ENCODE peak calls at places on chromosomes 2 and 18, in ten cellular contexts. Q, C, M, R, N, I, F, L, Y and E are unnamed samples.

GRCh38 chr2:129849559-129850160 is 129.8 kb upstream of the RAB6C start:
- DNase-seq in Q (peak), C (no peak), M (no peak), R (no peak), N (no peak), I (peak), F (no peak), L (peak), Y (no peak), E (no peak)

GRCh38 chr2:26786207-26787023 is 559 bp downstream of the CENPA start:
- DNase-seq in Q (no peak), C (no peak), M (peak), R (no peak), N (no peak), I (no peak), F (no peak), L (no peak), Y (no peak), E (no peak)

GRCh38 chr2:867296-867695 is 83.4 kb upstream of the SNTG2 start:
- DNase-seq in Q (no peak), C (no peak), M (no peak), R (no peak), N (no peak), I (no peak), F (no peak), L (no peak), Y (no peak), E (no peak)

GRCh38 chr2:228600265-228600664 is 418.8 kb upstream of the SPHKAP start:
- DNase-seq in Q (peak), C (no peak), M (no peak), R (no peak), N (no peak), I (peak), F (no peak), L (peak), Y (no peak), E (no peak)

GRCh38 chr2:63881208-63881607 is 39.5 kb downstream of the UGP2 start:
- DNase-seq in Q (no peak), C (peak), M (no peak), R (no peak), N (no peak), I (no peak), F (no peak), L (no peak), Y (no peak), E (no peak)

GRCh38 chr2:145277922-145278321 is 758.0 kb upstream of the ZEB2 start:
- DNase-seq in Q (peak), C (no peak), M (no peak), R (no peak), N (no peak), I (peak), F (no peak), L (peak), Y (no peak), E (no peak)

GRCh38 chr2:8418721-8419120 is 263.1 kb upstream of the ID2 start:
- DNase-seq in Q (no peak), C (no peak), M (no peak), R (no peak), N (no peak), I (peak), F (no peak), L (peak), Y (no peak), E (no peak)

GRCh38 chr18:43760010-43760409 is 482.7 kb upstream of the SYT4 start:
- DNase-seq in Q (no peak), C (no peak), M (no peak), R (no peak), N (no peak), I (no peak), F (no peak), L (no peak), Y (no peak), E (no peak)

GRCh38 chr2:172701250-172701649 is 34.4 kb upstream of the RAPGEF4 start:
- DNase-seq in Q (peak), C (no peak), M (no peak), R (no peak), N (no peak), I (peak), F (no peak), L (peak), Y (no peak), E (no peak)